ENCODE peak calls at places on chromosomes 11 and 22, in five cellular contexts. R is Peyer's patch, H is lower leg skin, L is A549, Q is ovary. I is an unnamed sample.

GRCh38 chr11:13152736-13153541 is 124.7 kb upstream of the BMAL1 start:
- DNase-seq in R (no peak), H (no peak), L (peak), Q (no peak), I (no peak)

GRCh38 chr22:50180727-50181521 is 4.8 kb upstream of the TRABD start:
- DNase-seq in R (no peak), H (no peak), L (no peak), Q (no peak), I (no peak)

GRCh38 chr11:44010789-44011251 is 37.0 kb upstream of the ACCSL start:
- DNase-seq in R (no peak), H (peak), L (no peak), Q (peak), I (no peak)

GRCh38 chr11:293852-294661 is 5.1 kb downstream of the PGGHG start:
- DNase-seq in R (no peak), H (peak), L (no peak), Q (no peak), I (no peak)

GRCh38 chr11:3006505-3007260 is 14.6 kb upstream of the NAP1L4 start:
- DNase-seq in R (peak), H (no peak), L (no peak), Q (no peak), I (peak)

GRCh38 chr11:57761301-57762234 is at the start of gene CTNND1:
- DNase-seq in R (peak), H (peak), L (peak), Q (peak), I (peak)

GRCh38 chr22:23262474-23263332 is 82.4 kb downstream of the BCR start:
- DNase-seq in R (no peak), H (no peak), L (no peak), Q (no peak), I (no peak)

GRCh38 chr11:119805663-119806062 is 76.7 kb upstream of the NECTIN1 start:
- DNase-seq in R (peak), H (no peak), L (no peak), Q (no peak), I (no peak)

GRCh38 chr11:44917741-44918140 is 32.9 kb downstream of the TP53I11 start:
- DNase-seq in R (no peak), H (no peak), L (no peak), Q (no peak), I (no peak)

GRCh38 chr22:49568751-49569285 is 258.9 kb downstream of the BRD1 start:
- DNase-seq in R (peak), H (peak), L (no peak), Q (peak), I (no peak)

GRCh38 chr11:35083181-35084061 is 55.5 kb upstream of the CD44 start:
- DNase-seq in R (no peak), H (peak), L (peak), Q (peak), I (peak)

GRCh38 chr11:79119491-79120284 is 321.1 kb downstream of the TENM4 start:
- DNase-seq in R (no peak), H (peak), L (no peak), Q (no peak), I (no peak)

GRCh38 chr22:35552186-35552842 is 11.7 kb downstream of the RASD2 start:
- DNase-seq in R (peak), H (no peak), L (peak), Q (no peak), I (no peak)

GRCh38 chr11:12106501-12106900 is 3.9 kb upstream of the MICAL2 start:
- DNase-seq in R (no peak), H (peak), L (no peak), Q (no peak), I (no peak)

GRCh38 chr22:46764140-46764680 is 1.8 kb downstream of the TBC1D22A start:
- DNase-seq in R (no peak), H (no peak), L (no peak), Q (no peak), I (no peak)

GRCh38 chr22:31287818-31288495 is 4.3 kb downstream of the PIK3IP1 start:
- DNase-seq in R (no peak), H (peak), L (no peak), Q (no peak), I (peak)

GRCh38 chr11:89441606-89442005 is 49.6 kb downstream of the NOX4 start:
- DNase-seq in R (no peak), H (no peak), L (no peak), Q (no peak), I (no peak)

GRCh38 chr22:24697671-24698082 is 76.8 kb downstream of the PIWIL3 start:
- DNase-seq in R (peak), H (no peak), L (no peak), Q (no peak), I (peak)

GRCh38 chr22:50684986-50685385 is 12.4 kb downstream of the SHANK3 start:
- DNase-seq in R (no peak), H (peak), L (no peak), Q (no peak), I (no peak)

GRCh38 chr11:6249822-6250555 is 9.6 kb upstream of the CCKBR start:
- DNase-seq in R (no peak), H (peak), L (peak), Q (peak), I (no peak)

GRCh38 chr11:69307871-69308381 is 14.0 kb downstream of the MYEOV start:
- DNase-seq in R (no peak), H (peak), L (no peak), Q (no peak), I (no peak)

GRCh38 chr22:44587004-44587793 is 89.2 kb upstream of the RTL6 start:
- DNase-seq in R (peak), H (peak), L (no peak), Q (no peak), I (no peak)

GRCh38 chr11:117597083-117597482 is 199.9 kb downstream of the DSCAML1 start:
- DNase-seq in R (no peak), H (no peak), L (peak), Q (no peak), I (peak)

GRCh38 chr22:37218771-37219411 is 6.6 kb upstream of the SSTR3 start:
- DNase-seq in R (no peak), H (no peak), L (no peak), Q (no peak), I (no peak)

GRCh38 chr11:27174026-27174425 is 133.4 kb downstream of the BBOX1 start:
- DNase-seq in R (no peak), H (no peak), L (no peak), Q (no peak), I (peak)

GRCh38 chr11:2688381-2689231 is 11.2 kb downstream of the KCNQ1OT1 start:
- DNase-seq in R (peak), H (peak), L (no peak), Q (peak), I (no peak)

GRCh38 chr11:84626256-84626655 is 1000.9 kb downstream of the DLG2 start:
- DNase-seq in R (no peak), H (no peak), L (no peak), Q (no peak), I (no peak)

GRCh38 chr11:22797081-22797480 is 32.5 kb downstream of the SVIP start:
- DNase-seq in R (no peak), H (no peak), L (no peak), Q (no peak), I (no peak)

GRCh38 chr22:50444663-50445062 is 30.2 kb downstream of the SBF1 start:
- DNase-seq in R (peak), H (no peak), L (no peak), Q (peak), I (peak)

GRCh38 chr11:96178014-96178745 is 164.8 kb downstream of the MAML2 start:
- DNase-seq in R (no peak), H (no peak), L (no peak), Q (no peak), I (no peak)

GRCh38 chr11:88103337-88104206 is 71.7 kb downstream of the RAB38 start:
- DNase-seq in R (no peak), H (no peak), L (peak), Q (no peak), I (peak)

GRCh38 chr11:57458410-57459111 is 1.8 kb upstream of the RTN4RL2 start:
- DNase-seq in R (peak), H (peak), L (no peak), Q (peak), I (peak)

GRCh38 chr22:43131773-43132501 is 11.3 kb downstream of the MCAT start:
- DNase-seq in R (no peak), H (no peak), L (no peak), Q (no peak), I (no peak)

GRCh38 chr11:30560345-30561106 is 25.6 kb downstream of the MPPED2 start:
- DNase-seq in R (no peak), H (no peak), L (no peak), Q (no peak), I (no peak)

GRCh38 chr11:26331911-26332571 is at the start of gene ANO3:
- DNase-seq in R (peak), H (peak), L (peak), Q (no peak), I (peak)

GRCh38 chr11:71499125-71499524 is 27.9 kb upstream of the KRTAP5-7 start:
- DNase-seq in R (no peak), H (peak), L (no peak), Q (no peak), I (no peak)

GRCh38 chr11:88059326-88059725 is 115.9 kb downstream of the RAB38 start:
- DNase-seq in R (no peak), H (no peak), L (no peak), Q (no peak), I (no peak)

GRCh38 chr11:70712471-70712870 is 314.1 kb downstream of the CTTN start:
- DNase-seq in R (peak), H (no peak), L (no peak), Q (no peak), I (no peak)

DNA sequence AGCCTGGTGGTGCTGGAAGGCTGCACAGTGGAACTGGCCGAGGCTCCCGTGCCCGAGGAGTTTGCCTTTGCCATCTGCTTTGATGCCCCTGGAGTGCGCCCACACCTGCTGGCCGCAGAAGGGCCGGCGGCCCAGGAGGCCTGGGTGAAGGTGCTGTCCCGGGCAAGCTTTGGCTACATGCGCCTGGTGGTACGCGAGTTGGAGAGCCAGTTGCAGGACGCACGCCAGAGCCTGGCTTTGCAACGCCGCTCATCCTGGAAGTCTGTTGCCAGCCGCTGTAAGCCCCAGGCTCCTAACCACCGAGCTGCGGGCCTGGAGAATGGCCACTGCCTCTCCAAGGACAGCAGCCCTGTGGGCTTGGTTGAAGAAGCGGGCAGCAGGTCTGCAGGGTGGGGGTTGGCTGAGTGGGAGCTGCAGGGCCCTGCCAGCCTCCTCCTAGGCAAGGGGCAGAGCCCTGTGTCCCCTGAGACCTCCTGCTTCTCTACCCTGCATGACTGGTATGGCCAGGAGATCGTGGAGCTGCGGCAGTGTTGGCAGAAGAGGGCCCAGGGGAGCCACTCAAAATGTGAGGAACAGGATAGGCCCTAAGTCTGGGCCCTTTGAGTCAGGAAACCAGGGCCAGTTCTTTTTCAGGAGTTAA is 1.9 kb upstream of the SMDT1 start:
- DNase-seq in R (no peak), H (peak), L (no peak), Q (peak), I (no peak)
- H3K4me3 ChIP-seq in R (no peak), H (no peak), L (no peak), Q (no peak), I (no peak)

DNA sequence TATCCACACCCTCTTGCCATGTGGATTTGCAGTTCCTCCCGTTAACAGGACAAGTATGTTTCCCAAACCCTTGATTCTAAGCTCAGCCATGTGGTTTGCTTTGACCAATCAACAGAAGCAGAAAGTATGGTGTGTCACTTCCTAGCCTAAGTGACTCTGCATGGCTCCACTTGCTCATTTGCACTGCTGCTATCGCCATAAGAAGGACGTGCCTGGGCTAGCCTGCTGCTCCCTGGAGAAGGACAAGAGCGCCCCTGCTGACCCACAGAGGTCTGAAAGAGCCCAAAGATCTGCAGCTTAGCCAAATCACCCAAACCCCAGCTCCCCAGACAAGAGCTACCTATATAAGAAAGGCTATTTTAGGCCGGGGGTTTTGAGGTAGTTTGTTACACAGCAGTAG is 18.0 kb downstream of the TBRG1 start:
- DNase-seq in R (no peak), H (no peak), L (no peak), Q (no peak), I (no peak)
- TF ChIP-seq CTCF in R (no peak), H (no peak), L (no peak), Q (no peak), I (no peak)

GRCh38 chr22:26526165-26526564 is 13.9 kb upstream of the TFIP11 start:
- DNase-seq in R (no peak), H (no peak), L (no peak), Q (no peak), I (no peak)

GRCh38 chr22:26527167-26527566 is 14.9 kb upstream of the TFIP11 start:
- DNase-seq in R (no peak), H (no peak), L (no peak), Q (no peak), I (no peak)

GRCh38 chr22:26529345-26529744 is 17.1 kb upstream of the TFIP11 start:
- DNase-seq in R (no peak), H (no peak), L (no peak), Q (no peak), I (no peak)

GRCh38 chr22:26524870-26525269 is 12.6 kb upstream of the TFIP11 start:
- DNase-seq in R (no peak), H (no peak), L (no peak), Q (no peak), I (no peak)

GRCh38 chr22:26527574-26528465 is 15.5 kb upstream of the TFIP11 start:
- DNase-seq in R (no peak), H (no peak), L (no peak), Q (no peak), I (no peak)
- TF ChIP-seq POLR2A in R (no peak), H (no peak), L (no peak), Q (no peak), I (no peak)

GRCh38 chr11:16989554-16989953 is 24.7 kb downstream of the PLEKHA7 start:
- DNase-seq in R (peak), H (no peak), L (no peak), Q (peak), I (no peak)

GRCh38 chr11:16993495-16993894 is 20.7 kb downstream of the PLEKHA7 start:
- DNase-seq in R (no peak), H (no peak), L (no peak), Q (no peak), I (peak)

GRCh38 chr11:16997624-16998023 is 16.6 kb downstream of the PLEKHA7 start:
- DNase-seq in R (peak), H (no peak), L (no peak), Q (no peak), I (no peak)

GRCh38 chr11:16987205-16987568 is 27.0 kb downstream of the PLEKHA7 start:
- DNase-seq in R (peak), H (no peak), L (no peak), Q (peak), I (peak)

DNA sequence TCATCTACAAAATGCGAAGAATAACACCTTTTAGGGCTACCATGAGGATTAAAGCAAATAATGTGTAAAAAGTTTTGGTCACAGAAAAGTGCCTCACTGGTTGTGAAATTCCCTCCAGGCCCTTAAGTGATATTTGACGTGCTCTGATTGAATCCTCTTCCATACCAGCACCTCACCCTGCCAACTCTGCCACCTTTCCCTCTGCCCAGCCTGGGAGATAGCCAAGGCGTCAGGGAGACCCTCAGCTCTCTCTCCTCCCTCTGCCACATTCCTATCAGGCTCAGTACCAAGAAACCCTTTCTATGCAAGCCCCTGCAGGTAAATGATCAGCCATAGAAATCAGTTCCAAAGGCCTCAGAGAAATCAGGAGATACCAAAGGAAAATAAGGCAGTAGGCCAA is 21.4 kb downstream of the PLEKHA7 start:
- DNase-seq in R (no peak), H (no peak), L (no peak), Q (no peak), I (no peak)
- H3K4me3 ChIP-seq in R (no peak), H (no peak), L (no peak), Q (no peak), I (no peak)

GRCh38 chr11:102367364-102367763 is 20.4 kb downstream of the BIRC2 start:
- DNase-seq in R (no peak), H (no peak), L (peak), Q (no peak), I (no peak)
- TF ChIP-seq CTCF in R (no peak), H (no peak), L (peak), Q (no peak), I (no peak)

GRCh38 chr11:64996710-64997380 is at the start of gene BATF2:
- DNase-seq in R (peak), H (peak), L (peak), Q (peak), I (peak)
- TF ChIP-seq POLR2A in R (peak), H (no peak), L (no peak), Q (no peak), I (no peak)

I was measured in thyroid gland.